ENCODE peak calls at places on chromosomes 6 and 20, in four cellular contexts. B is body of pancreas, N is GM23338, F is fibroblast of lung. U is an unnamed sample.

GRCh38 chr6:82836022-82836575 is 229.5 kb downstream of the UBE3D start:
- DNase-seq in B (no peak), N (peak; percentile 57), F (no peak), U (no peak)

GRCh38 chr6:30071081-30071818 is 4.3 kb downstream of the PPP1R11 start:
- DNase-seq in N (peak; percentile 66), F (peak; percentile 30), B (no peak), U (no peak)

GRCh38 chr6:98769546-98769945 is 64.8 kb upstream of the POU3F2 start:
- DNase-seq in N (peak; percentile 65), B (no peak), F (no peak), U (no peak)

GRCh38 chr20:52923123-52923543 is 49.0 kb upstream of the TSHZ2 start:
- DNase-seq in N (peak; percentile 11), F (peak; percentile 98), B (no peak), U (no peak)

GRCh38 chr6:163324326-163324927 is 90.1 kb upstream of the QKI start:
- DNase-seq in B (no peak), N (no peak), F (no peak), U (no peak)

GRCh38 chr20:49385471-49385870 is 97.0 kb downstream of the KCNB1 start:
- DNase-seq in N (peak; percentile 80), B (no peak), F (peak; percentile 32), U (peak; percentile 26)

GRCh38 chr6:30955367-30956042 is 14.7 kb downstream of the MUCL3 start:
- DNase-seq in B (peak; percentile 47), N (peak; percentile 85), F (peak; percentile 22), U (peak; percentile 32)

GRCh38 chr6:134289204-134289575 is 28.7 kb downstream of the SGK1 start:
- DNase-seq in B (no peak), N (no peak), F (no peak), U (no peak)

GRCh38 chr6:75349262-75349984 is 64.8 kb upstream of the TMEM30A start:
- DNase-seq in N (peak; percentile 74), B (peak; percentile 54), F (peak; percentile 22), U (no peak)

GRCh38 chr6:9138856-9139426 is 703.6 kb upstream of the SLC35B3 start:
- DNase-seq in B (no peak), N (no peak), F (peak; percentile 65), U (no peak)

GRCh38 chr20:17107127-17107526 is 119.7 kb upstream of the PCSK2 start:
- DNase-seq in B (no peak), N (no peak), F (no peak), U (no peak)

GRCh38 chr6:16471222-16471784 is 232.9 kb downstream of the GMPR start:
- DNase-seq in F (no peak), B (no peak), N (no peak), U (no peak)

GRCh38 chr6:138498575-138499302 is 555 bp downstream of the NHSL1 start:
- DNase-seq in B (no peak), N (no peak), F (no peak), U (no peak)

GRCh38 chr20:51985013-51985415 is 182.7 kb upstream of the SALL4 start:
- DNase-seq in N (peak; percentile 62), F (peak; percentile 95), B (no peak), U (no peak)

GRCh38 chr20:38001173-38001875 is 31.9 kb downstream of the TTI1 start:
- DNase-seq in F (peak; percentile 80), B (no peak), N (no peak), U (peak; percentile 35)

GRCh38 chr6:147154454-147154853 is 49.8 kb upstream of the STXBP5 start:
- DNase-seq in N (no peak), B (no peak), F (peak; percentile 71), U (no peak)

GRCh38 chr6:56051199-56051598 is 175.8 kb upstream of the BMP5 start:
- DNase-seq in B (no peak), F (no peak), N (no peak), U (no peak)

GRCh38 chr20:61297981-61298380 is 45.9 kb downstream of the CDH4 start:
- DNase-seq in N (no peak), F (peak; percentile 75), B (no peak), U (no peak)

GRCh38 chr6:119633461-119633860 is 283.9 kb upstream of the MAN1A1 start:
- DNase-seq in F (no peak), N (no peak), B (no peak), U (no peak)

GRCh38 chr6:10800810-10801209 is 37.5 kb downstream of the MAK start:
- DNase-seq in N (no peak), B (no peak), F (peak; percentile 61), U (no peak)

GRCh38 chr20:10537850-10538480 is 102.9 kb downstream of the SLX4IP start:
- DNase-seq in B (no peak), N (no peak), F (peak; percentile 47), U (no peak)

GRCh38 chr6:98957440-98957839 is 9.7 kb upstream of the FBXL4 start:
- DNase-seq in B (no peak), F (peak; percentile 68), N (no peak), U (peak; percentile 27)

GRCh38 chr20:52190437-52191131 is 995 bp downstream of the ZFP64 start:
- DNase-seq in B (peak; percentile 34), N (peak; percentile 28), F (peak; percentile 17), U (peak; percentile 23)

GRCh38 chr6:12363651-12364381 is 73.7 kb downstream of the EDN1 start:
- DNase-seq in N (no peak), B (peak; percentile 72), F (no peak), U (no peak)

GRCh38 chr6:109595998-109596397 is 95.0 kb downstream of the AK9 start:
- DNase-seq in N (peak; percentile 66), B (no peak), F (peak; percentile 33), U (no peak)

GRCh38 chr6:14070457-14070856 is 47.1 kb upstream of the CD83 start:
- DNase-seq in N (no peak), F (peak; percentile 51), B (no peak), U (peak; percentile 42)

GRCh38 chr6:71310261-71310660 is 21.6 kb downstream of the OGFRL1 start:
- DNase-seq in B (no peak), F (no peak), N (no peak), U (no peak)

GRCh38 chr6:139406577-139407343 is 32.3 kb upstream of the CITED2 start:
- DNase-seq in F (no peak), N (no peak), B (no peak), U (no peak)

GRCh38 chr20:992801-993535 is 9.1 kb downstream of the RSPO4 start:
- DNase-seq in B (no peak), F (no peak), N (no peak), U (no peak)

GRCh38 chr6:169845426-169846285 is 94.2 kb downstream of the ERMARD start:
- DNase-seq in N (no peak), F (no peak), B (no peak), U (no peak)

GRCh38 chr6:78917788-78918187 is 50.4 kb downstream of the IRAK1BP1 start:
- DNase-seq in B (no peak), N (no peak), F (no peak), U (no peak)

GRCh38 chr6:159984268-159984786 is 15.4 kb downstream of the IGF2R start:
- DNase-seq in N (no peak), B (no peak), F (peak; percentile 79), U (peak; percentile 77)

GRCh38 chr6:157528931-157529653 is 148.1 kb downstream of the ZDHHC14 start:
- DNase-seq in F (peak; percentile 82), B (no peak), N (no peak), U (peak; percentile 20)

GRCh38 chr20:58231678-58232077 is 3.2 kb upstream of the ANKRD60 start:
- DNase-seq in B (no peak), N (peak; percentile 81), F (peak; percentile 59), U (no peak)

GRCh38 chr6:109447878-109448555 is 7.5 kb downstream of the SMPD2 start:
- DNase-seq in N (peak; percentile 39), B (no peak), F (peak; percentile 14), U (no peak)

GRCh38 chr6:35960192-35960591 is 39.3 kb upstream of the SRPK1 start:
- DNase-seq in B (no peak), F (peak; percentile 40), N (no peak), U (no peak)
- H3K4me3 ChIP-seq in B (no peak overlapping the region), F (no peak overlapping the region), N (no peak overlapping the region), U (no peak overlapping the region)

GRCh38 chr20:25538838-25539665 is 46.3 kb downstream of the NINL start:
- DNase-seq in F (no peak), B (no peak), N (no peak), U (peak; percentile 64)
- H3K27ac ChIP-seq in F (no peak overlapping the region), B (no peak overlapping the region), N (peak overlapping the region; percentile 59), U (peak overlapping the region; percentile 80)

DNA sequence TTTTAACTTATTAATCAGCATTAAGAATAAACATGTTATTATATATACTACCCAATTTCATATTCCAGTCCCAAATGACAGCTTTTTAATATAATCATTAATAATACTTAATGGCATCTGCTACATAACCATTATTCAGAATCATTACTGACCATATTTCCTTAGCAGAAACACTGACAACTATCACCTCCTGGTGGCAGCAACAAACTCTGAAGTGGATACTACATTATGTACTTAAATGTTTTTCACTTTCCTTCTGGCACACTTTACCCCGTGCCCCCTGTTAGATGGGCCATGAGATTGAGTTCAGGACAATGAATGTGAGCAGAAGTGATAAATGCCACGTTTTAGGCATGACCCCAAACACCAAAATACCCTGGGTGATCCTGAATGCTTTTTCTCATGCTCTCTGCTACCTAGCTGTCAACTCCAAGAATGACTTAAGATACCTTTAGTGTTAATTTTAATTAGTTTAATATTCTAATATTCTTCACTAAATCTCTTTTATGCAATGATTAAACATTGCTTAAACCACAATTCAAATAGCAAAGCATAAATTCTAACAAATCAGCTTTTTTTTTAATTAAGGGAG is 77.1 kb downstream of the LMBRD1 start:
- DNase-seq in F (peak; percentile 59), N (peak; percentile 35), B (no peak), U (peak; percentile 23)
- TF ChIP-seq CTCF in F (peak; percentile 62), N (peak; percentile 53), B (no peak), U (peak; percentile 45)

DNA sequence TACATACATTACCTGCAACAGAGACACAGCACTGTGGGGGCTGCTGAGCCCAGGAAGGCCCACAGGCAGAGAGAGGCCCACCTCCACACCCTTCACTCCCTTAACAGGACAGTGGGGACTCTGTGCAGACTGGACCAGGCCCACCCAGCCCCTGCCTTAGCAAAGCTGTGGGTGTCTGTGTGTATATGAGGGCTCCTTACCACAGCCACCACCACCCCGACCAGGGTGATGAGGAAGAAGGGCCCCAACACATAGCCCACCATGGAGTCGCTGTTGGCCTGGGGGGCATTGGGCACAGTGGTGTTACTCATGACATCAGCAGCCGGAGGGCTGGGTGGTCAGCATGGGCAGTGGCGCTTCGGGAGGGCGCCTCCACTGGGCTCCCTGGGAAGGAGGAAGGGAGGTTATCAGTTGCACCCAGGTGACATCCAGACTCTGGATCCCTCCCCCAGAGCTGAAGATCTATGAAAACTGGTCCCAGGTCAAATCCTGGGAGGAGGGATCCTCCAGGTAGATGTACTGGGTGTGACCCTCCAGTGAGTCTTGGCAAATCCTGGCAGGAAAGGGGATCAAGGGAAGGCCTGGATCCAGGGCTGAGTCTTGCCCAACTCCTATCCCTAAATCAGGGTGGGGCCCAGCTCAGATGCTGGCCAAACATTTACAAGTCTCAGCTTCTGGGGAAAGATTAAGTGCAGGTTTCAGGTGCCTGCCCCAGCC is 1.2 kb downstream of the SMIM29 start:
- DNase-seq in F (no peak), B (no peak), N (no peak), U (peak; percentile 24)
- H3K4me3 ChIP-seq in F (peak overlapping the region; percentile 42), B (no peak overlapping the region), N (peak overlapping the region; percentile 90), U (no peak overlapping the region)

GRCh38 chr6:25359191-25359861 is 80.2 kb downstream of the CARMIL1 start:
- DNase-seq in B (peak; percentile 18), N (peak; percentile 33), F (peak; percentile 76), U (peak; percentile 23)
- H3K27ac ChIP-seq in B (no peak overlapping the region), N (peak overlapping the region; percentile 77), F (peak overlapping the region; percentile 80), U (peak overlapping the region; percentile 40)

U was measured in adrenal gland.